ENCODE peak calls at places on chromosomes 16 and 17, in ten cellular contexts. M, K, U, L, Z, S, V, A, J and P are unnamed samples.

GRCh38 chr16:75244225-75244792 is 7.1 kb downstream of the BCAR1 start:
- DNase-seq in M (peak; percentile 72), K (no peak), U (no peak), L (no peak), Z (peak; percentile 17), S (no peak), V (peak; percentile 66), A (no peak), J (no peak), P (peak; percentile 68)

GRCh38 chr17:77901476-77901875 is 57.0 kb upstream of the TNRC6C start:
- DNase-seq in M (no peak), K (no peak), U (no peak), L (no peak), Z (no peak), S (no peak), V (no peak), A (no peak), J (no peak), P (no peak)

GRCh38 chr17:46121165-46121764 is 72.0 kb downstream of the KANSL1 start:
- DNase-seq in M (no peak), K (no peak), U (peak; percentile 17), L (no peak), Z (no peak), S (no peak), V (no peak), A (no peak), J (no peak), P (no peak)

GRCh38 chr17:34305061-34305460 is 14.2 kb upstream of the CCL8 start:
- DNase-seq in M (no peak), K (no peak), U (no peak), L (no peak), Z (no peak), S (no peak), V (no peak), A (no peak), J (no peak), P (no peak)

GRCh38 chr16:31216552-31217530 is at the start of gene PYDC1:
- DNase-seq in M (no peak), K (no peak), U (no peak), L (no peak), Z (no peak), S (no peak), V (no peak), A (peak; percentile 39), J (no peak), P (no peak)

GRCh38 chr16:12502671-12503070 is 301.0 kb downstream of the CPPED1 start:
- DNase-seq in M (no peak), K (no peak), U (no peak), L (no peak), Z (no peak), S (peak; percentile 36), V (no peak), A (no peak), J (no peak), P (no peak)

GRCh38 chr16:11094075-11094593 is 149.8 kb downstream of the CLEC16A start:
- DNase-seq in M (peak; percentile 86), K (no peak), U (peak; percentile 94), L (peak; percentile 62), Z (peak; percentile 95), S (no peak), V (no peak), A (no peak), J (peak; percentile 82), P (no peak)

GRCh38 chr17:47934856-47935255 is 6.5 kb upstream of the PNPO start:
- DNase-seq in M (peak; percentile 45), K (no peak), U (no peak), L (no peak), Z (no peak), S (no peak), V (no peak), A (no peak), J (no peak), P (no peak)

GRCh38 chr16:75494696-75495601 is at the start of gene CHST6:
- DNase-seq in M (no peak), K (no peak), U (no peak), L (no peak), Z (no peak), S (no peak), V (no peak), A (peak; percentile 70), J (peak; percentile 27), P (peak; percentile 26)

GRCh38 chr17:38322156-38322779 is 21.5 kb downstream of the GPR179 start:
- DNase-seq in M (peak; percentile 39), K (peak; percentile 77), U (peak; percentile 34), L (peak; percentile 71), Z (peak; percentile 57), S (peak; percentile 17), V (no peak), A (peak; percentile 83), J (peak; percentile 81), P (peak; percentile 80)

GRCh38 chr16:57995721-57996405 is 4.6 kb downstream of the ZNF319 start:
- DNase-seq in M (no peak), K (no peak), U (no peak), L (no peak), Z (no peak), S (no peak), V (no peak), A (no peak), J (no peak), P (no peak)

GRCh38 chr17:49976163-49976827 is 7.3 kb downstream of the DLX4 start:
- DNase-seq in M (no peak), K (no peak), U (peak; percentile 79), L (no peak), Z (peak; percentile 17), S (peak; percentile 46), V (no peak), A (no peak), J (no peak), P (no peak)

GRCh38 chr17:16923904-16924700 is 47.8 kb downstream of the TNFRSF13B start:
- DNase-seq in M (no peak), K (no peak), U (no peak), L (no peak), Z (no peak), S (no peak), V (no peak), A (no peak), J (no peak), P (no peak)

GRCh38 chr17:81549826-81550225 is 2.3 kb downstream of the FAAP100 start:
- DNase-seq in M (no peak), K (no peak), U (no peak), L (no peak), Z (no peak), S (no peak), V (no peak), A (no peak), J (no peak), P (no peak)